ENCODE peak calls at places on chromosomes 7 and 10, in seven cellular contexts. E, H, L, T, S, F and Y are unnamed samples.

GRCh38 chr7:140898794-140899548 is 25.8 kb downstream of the BRAF start:
- DNase-seq in F (no peak), E (no peak), S (no peak), L (peak), T (no peak), H (peak), Y (no peak)

GRCh38 chr10:109348324-109348723 is 575.0 kb downstream of the XPNPEP1 start:
- DNase-seq in S (no peak), H (no peak), E (no peak), L (no peak), T (no peak), F (no peak), Y (no peak)

GRCh38 chr10:104300002-104300735 is 31.2 kb downstream of the GSTO2 start:
- DNase-seq in E (no peak), L (peak), T (no peak), S (peak), F (no peak), H (peak), Y (peak)

GRCh38 chr10:13272164-13272571 is 27.7 kb downstream of the PHYH start:
- DNase-seq in L (peak), E (peak), S (peak), T (no peak), F (peak), H (no peak), Y (no peak)

GRCh38 chr10:51524041-51524440 is 175.4 kb downstream of the CSTF2T start:
- DNase-seq in H (peak), S (no peak), E (no peak), F (no peak), T (no peak), L (peak), Y (peak)

GRCh38 chr10:11505636-11506035 is 105.8 kb downstream of the USP6NL start:
- DNase-seq in S (no peak), T (no peak), F (no peak), L (no peak), H (no peak), E (no peak), Y (no peak)

GRCh38 chr7:158804335-158804734 is 25.0 kb downstream of the ESYT2 start:
- DNase-seq in E (no peak), T (no peak), F (no peak), S (no peak), L (no peak), H (no peak), Y (no peak)

GRCh38 chr10:31075434-31075833 is 43.8 kb upstream of the ZNF438 start:
- DNase-seq in L (peak), T (no peak), E (no peak), F (no peak), S (peak), H (peak), Y (peak)

GRCh38 chr10:1206101-1206500 is 149.9 kb downstream of the WDR37 start:
- DNase-seq in L (no peak), S (no peak), E (no peak), H (no peak), F (no peak), T (no peak), Y (no peak)

GRCh38 chr10:96968682-96969423 is 136.8 kb downstream of the LCOR start:
- DNase-seq in F (no peak), H (no peak), T (no peak), E (no peak), L (no peak), S (no peak), Y (no peak)

GRCh38 chr7:2540641-2541051 is 14.7 kb downstream of the BRAT1 start:
- DNase-seq in H (no peak), L (no peak), S (no peak), E (no peak), F (no peak), T (no peak), Y (no peak)

GRCh38 chr7:36071605-36072004 is 81.4 kb upstream of the EEPD1 start:
- DNase-seq in T (no peak), S (no peak), E (no peak), H (no peak), L (peak), F (no peak), Y (no peak)

GRCh38 chr7:131540491-131541162 is 15.8 kb downstream of the PODXL start:
- DNase-seq in E (no peak), F (no peak), T (no peak), S (peak), L (no peak), H (no peak), Y (no peak)

GRCh38 chr7:98249106-98249505 is 2.9 kb downstream of the TECPR1 start:
- DNase-seq in F (no peak), E (no peak), H (no peak), L (peak), T (no peak), S (no peak), Y (no peak)

GRCh38 chr7:37694208-37695080 is 10.9 kb downstream of the GPR141 start:
- DNase-seq in H (peak), F (peak), T (no peak), S (no peak), L (no peak), E (peak), Y (no peak)

GRCh38 chr7:409344-410281 is 110.0 kb downstream of the PDGFA start:
- DNase-seq in F (peak), T (no peak), S (no peak), E (no peak), L (no peak), H (no peak), Y (no peak)

GRCh38 chr7:42027521-42027920 is 209.5 kb downstream of the GLI3 start:
- DNase-seq in T (no peak), F (no peak), L (no peak), E (no peak), S (no peak), H (no peak), Y (no peak)

GRCh38 chr10:115093286-115093775 is at the start of gene ATRNL1:
- DNase-seq in S (peak), L (peak), E (no peak), T (no peak), H (no peak), F (no peak), Y (no peak)

GRCh38 chr7:70016044-70016770 is 417.9 kb downstream of the AUTS2 start:
- DNase-seq in L (peak), S (peak), T (no peak), E (no peak), H (peak), F (no peak), Y (peak)

GRCh38 chr7:11648980-11649379 is 183.0 kb downstream of the THSD7A start:
- DNase-seq in E (no peak), H (no peak), F (no peak), S (peak), T (no peak), L (peak), Y (no peak)

GRCh38 chr10:95841711-95842498 is 65.9 kb upstream of the CC2D2B start:
- DNase-seq in H (peak), S (peak), T (no peak), E (peak), F (no peak), L (peak), Y (peak)

GRCh38 chr10:118754132-118754555 is 626 bp downstream of the CACUL1 start:
- DNase-seq in S (peak), T (no peak), H (peak), F (peak), E (no peak), L (peak), Y (no peak)

GRCh38 chr10:46006219-46006618 is 24.2 kb downstream of the NCOA4 start:
- DNase-seq in E (no peak), F (no peak), L (peak), T (no peak), H (peak), S (peak), Y (peak)

GRCh38 chr7:69678794-69679103 is 80.5 kb downstream of the AUTS2 start:
- DNase-seq in E (no peak), F (no peak), L (no peak), T (no peak), S (no peak), H (no peak), Y (no peak)

GRCh38 chr7:95491634-95492314 is 6.0 kb downstream of the ASB4 start:
- DNase-seq in H (peak), E (no peak), T (no peak), L (no peak), F (no peak), S (no peak), Y (no peak)

GRCh38 chr7:114959931-114960330 is 38.0 kb downstream of the MDFIC start:
- DNase-seq in S (peak), T (no peak), E (no peak), L (peak), H (no peak), F (no peak), Y (no peak)

GRCh38 chr7:155831807-155832524 is 19.7 kb upstream of the SHH start:
- DNase-seq in E (no peak), T (no peak), L (no peak), S (no peak), H (no peak), F (no peak), Y (no peak)

GRCh38 chr10:72334832-72335393 is 19.8 kb downstream of the DNAJB12 start:
- DNase-seq in E (peak), T (no peak), F (peak), L (peak), H (peak), S (peak), Y (no peak)

GRCh38 chr7:42993038-42993437 is 60.9 kb downstream of the MRPL32 start:
- DNase-seq in L (no peak), F (no peak), S (peak), T (no peak), E (no peak), H (no peak), Y (no peak)

GRCh38 chr10:97040706-97041105 is 145.1 kb downstream of the SLIT1 start:
- DNase-seq in E (no peak), H (no peak), F (no peak), S (no peak), L (no peak), T (no peak), Y (no peak)

GRCh38 chr7:119802147-119802546 is 470.8 kb upstream of the KCND2 start:
- DNase-seq in H (peak), S (no peak), E (no peak), F (no peak), T (no peak), L (peak), Y (no peak)
- TF ChIP-seq CTCF in H (no peak), S (no peak), E (no peak), F (no peak), T (no peak), L (no peak), Y (no peak)

GRCh38 chr7:134865001-134865845 is 85.8 kb downstream of the CALD1 start:
- DNase-seq in E (no peak), L (peak), H (no peak), S (peak), F (no peak), T (no peak), Y (no peak)
- H3K4me3 ChIP-seq in E (peak), L (peak), H (no peak), S (no peak), F (peak), T (peak), Y (no peak)

DNA sequence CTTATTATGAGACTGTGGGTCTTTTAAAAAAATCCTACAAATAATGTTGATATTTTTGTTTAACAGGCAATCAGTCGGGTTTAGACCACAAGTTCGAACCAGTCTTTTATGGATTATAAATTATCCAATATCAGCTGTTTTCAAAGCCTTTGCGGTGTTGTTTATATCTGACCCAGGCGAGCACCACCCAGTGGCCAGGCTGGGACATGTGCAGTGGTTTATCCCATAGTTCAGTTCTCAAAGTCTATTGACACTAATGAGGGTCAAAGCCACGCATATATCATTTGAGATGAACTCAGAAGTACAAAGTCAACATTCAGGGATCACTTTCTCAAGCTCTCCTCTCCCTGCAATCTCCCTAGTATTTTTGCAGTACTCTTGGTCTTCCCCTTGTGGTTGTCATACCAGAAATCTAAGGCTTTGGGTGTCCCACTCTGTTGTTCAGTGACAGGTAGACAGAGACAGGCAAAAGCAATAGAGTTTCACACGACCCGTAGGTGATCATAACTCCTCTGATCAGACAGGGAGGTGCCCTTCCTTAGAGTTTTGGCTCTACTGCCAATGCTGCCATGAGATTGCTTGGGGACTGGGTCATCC is 117.4 kb upstream of the POM121L12 start:
- DNase-seq in S (no peak), T (no peak), E (no peak), F (no peak), H (peak), L (no peak), Y (no peak)
- TF ChIP-seq CTCF in S (peak), T (no peak), E (no peak), F (peak), H (peak), L (no peak), Y (no peak)

DNA sequence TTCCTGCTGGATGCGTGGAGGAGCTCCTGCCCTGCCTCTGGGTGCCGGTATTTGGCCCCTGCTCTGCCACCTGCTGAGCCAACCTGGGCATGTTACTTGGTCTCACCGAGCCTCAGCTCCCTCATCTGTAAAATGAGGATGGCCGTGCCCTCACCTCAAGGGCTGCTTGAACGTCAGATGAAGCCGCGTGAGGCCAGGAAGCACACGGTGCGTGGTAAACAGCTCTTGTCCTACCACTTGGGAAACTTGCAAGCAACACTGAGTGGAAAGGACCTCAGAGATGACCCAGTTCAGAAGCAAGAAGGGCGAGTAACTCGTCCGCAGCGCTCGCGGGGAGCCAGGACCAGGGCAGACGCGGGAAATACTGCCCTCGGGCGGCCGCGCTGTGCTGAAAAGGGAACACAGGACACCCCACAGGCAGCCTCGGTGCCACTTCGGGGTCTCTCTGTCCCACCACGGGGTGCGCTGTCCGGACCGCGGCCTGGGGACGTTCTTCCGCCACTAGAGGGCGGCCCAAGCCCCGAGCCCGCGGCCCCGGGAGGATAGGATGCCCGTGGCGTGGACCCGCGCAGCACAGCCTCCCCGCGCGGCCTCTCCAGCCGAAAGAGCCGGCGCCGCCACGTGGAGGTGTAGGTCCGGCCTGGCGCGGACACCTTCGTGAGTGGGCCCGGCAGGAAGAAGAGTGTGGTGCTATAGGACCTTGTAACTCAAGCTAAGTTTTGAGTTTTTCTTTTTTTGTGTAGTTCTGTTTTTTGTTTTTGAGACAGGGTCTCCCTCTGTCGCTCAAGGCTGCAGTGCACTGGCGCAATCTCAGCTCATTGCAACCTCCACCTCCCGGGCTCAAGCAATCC is 94.1 kb downstream of the PRKAG2 start:
- DNase-seq in F (peak), L (peak), S (peak), T (peak), E (peak), H (peak), Y (no peak)
- H3K4me3 ChIP-seq in F (peak), L (peak), S (peak), T (peak), E (peak), H (peak), Y (peak)

GRCh38 chr10:35632027-35632426 is 10.1 kb downstream of the FZD8 start:
- DNase-seq in S (no peak), F (no peak), L (no peak), E (no peak), H (no peak), T (no peak), Y (no peak)
- TF ChIP-seq CTCF in S (no peak), F (no peak), L (no peak), E (no peak), H (no peak), T (no peak), Y (no peak)

DNA sequence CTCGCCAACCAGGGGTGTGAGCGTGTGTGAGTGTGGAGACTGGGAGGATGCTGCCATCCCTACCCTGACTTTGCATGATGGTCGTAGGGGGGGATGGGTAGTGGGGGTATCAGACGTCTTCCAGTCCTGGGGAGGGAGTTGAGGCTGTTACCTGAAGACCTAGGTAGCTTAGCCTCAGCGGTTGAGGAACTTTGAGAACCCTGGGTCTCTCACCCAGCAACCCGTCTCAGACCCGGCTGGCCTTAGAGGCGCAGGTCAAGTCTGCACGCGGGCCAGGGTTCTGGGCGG is 2.7 kb downstream of the SLC4A2 start:
- DNase-seq in H (no peak), S (no peak), E (no peak), L (no peak), F (no peak), T (no peak), Y (no peak)
- H3K4me3 ChIP-seq in H (no peak), S (no peak), E (no peak), L (peak), F (peak), T (peak), Y (peak)

DNA sequence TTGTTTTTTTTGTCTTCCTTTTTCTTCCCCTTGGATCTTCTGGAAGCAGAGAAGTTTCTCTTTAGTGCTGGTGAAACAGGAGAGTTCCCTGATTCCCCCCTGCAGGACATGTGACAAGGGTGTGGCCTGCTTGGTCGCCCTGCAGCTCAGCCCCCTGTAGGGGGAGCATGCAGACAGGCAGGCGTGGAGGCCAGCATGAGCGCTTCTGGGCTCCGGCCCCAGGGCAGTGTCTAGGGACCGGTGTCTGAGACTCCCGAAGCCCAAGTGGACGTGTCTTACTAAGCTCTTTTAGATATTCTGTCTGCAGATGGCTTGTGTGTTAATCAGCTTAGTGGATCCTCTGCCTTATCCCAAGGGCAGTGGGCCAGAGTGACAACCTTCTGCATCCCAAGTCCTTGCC is 26.1 kb downstream of the PRSS58 start:
- DNase-seq in L (no peak), E (no peak), H (no peak), F (no peak), T (no peak), S (no peak), Y (no peak)
- TF ChIP-seq CTCF in L (no peak), E (no peak), H (no peak), F (no peak), T (no peak), S (no peak), Y (no peak)

GRCh38 chr10:133529576-133529946 is 2.4 kb downstream of the CYP2E1 start:
- DNase-seq in H (no peak), L (no peak), E (no peak), S (no peak), T (no peak), F (no peak), Y (no peak)

GRCh38 chr10:133528845-133529575 is 1.8 kb downstream of the CYP2E1 start:
- DNase-seq in T (no peak), H (no peak), E (no peak), S (no peak), F (no peak), L (peak), Y (no peak)

GRCh38 chr10:133526957-133527588 is at the start of gene CYP2E1:
- DNase-seq in H (no peak), E (no peak), T (no peak), S (no peak), L (no peak), F (no peak), Y (no peak)

GRCh38 chr10:133527779-133528271 is 662 bp downstream of the CYP2E1 start:
- DNase-seq in H (peak), T (no peak), L (no peak), S (no peak), F (no peak), E (no peak), Y (no peak)

GRCh38 chr10:133528296-133528844 is 1.2 kb downstream of the CYP2E1 start:
- DNase-seq in S (no peak), L (no peak), E (no peak), H (no peak), T (no peak), F (no peak), Y (no peak)
- H3K4me3 ChIP-seq in S (no peak), L (no peak), E (peak), H (peak), T (peak), F (peak), Y (peak)

GRCh38 chr10:61662794-61663259 is at the start of gene CABCOCO1:
- DNase-seq in E (peak), F (peak), H (peak), S (peak), T (no peak), L (peak), Y (no peak)
- TF ChIP-seq CTCF in E (no peak), F (peak), H (no peak), S (peak), T (no peak), L (peak), Y (peak)